ENCODE peak calls at places on chromosomes 2 and 18, in four cellular contexts. One of them, this sample, is unnamed.

GRCh38 chr2:70261501-70261900 is 3.6 kb downstream of the PCYOX1 start:
- DNase-seq in M059J: no peak
- DNase-seq in GM12865: no peak
- DNase-seq in neuronal stem cell: no peak
- DNase-seq in this sample: no peak

GRCh38 chr2:71776227-71776626 is 322.9 kb downstream of the DYSF start:
- DNase-seq in GM12865: no peak
- DNase-seq in neuronal stem cell: no peak
- DNase-seq in M059J: no peak
- DNase-seq in this sample: no peak

GRCh38 chr2:217632036-217632435 is 370.8 kb downstream of the TNS1 start:
- DNase-seq in M059J: no peak
- DNase-seq in GM12865: no peak
- DNase-seq in neuronal stem cell: no peak
- DNase-seq in this sample: no peak

GRCh38 chr2:226794751-226795171 is 4.9 kb downstream of the IRS1 start:
- DNase-seq in M059J: peak; percentile 76
- DNase-seq in GM12865: no peak
- DNase-seq in neuronal stem cell: no peak
- DNase-seq in this sample: no peak

GRCh38 chr2:231398585-231398984 is 3.1 kb downstream of the B3GNT7 start:
- DNase-seq in M059J: no peak
- DNase-seq in GM12865: no peak
- DNase-seq in neuronal stem cell: no peak
- DNase-seq in this sample: no peak

GRCh38 chr2:180122874-180123273 is 115.8 kb upstream of the CWC22 start:
- DNase-seq in neuronal stem cell: no peak
- DNase-seq in M059J: peak; percentile 61
- DNase-seq in GM12865: no peak
- DNase-seq in this sample: no peak

GRCh38 chr2:121239471-121239870 is 45.5 kb downstream of the TFCP2L1 start:
- DNase-seq in neuronal stem cell: no peak
- DNase-seq in M059J: no peak
- DNase-seq in GM12865: no peak
- DNase-seq in this sample: no peak

GRCh38 chr18:79394438-79395307 is 1.1 kb upstream of the NFATC1 start:
- DNase-seq in neuronal stem cell: no peak
- DNase-seq in GM12865: no peak
- DNase-seq in M059J: peak; percentile 36
- DNase-seq in this sample: peak; percentile 77

GRCh38 chr2:176817061-176817565 is 395.5 kb upstream of the HNRNPA3 start:
- DNase-seq in neuronal stem cell: no peak
- DNase-seq in GM12865: peak; percentile 11
- DNase-seq in M059J: no peak
- DNase-seq in this sample: peak; percentile 17

GRCh38 chr2:116490511-116491145 is 1323.9 kb upstream of the DDX18 start:
- DNase-seq in GM12865: no peak
- DNase-seq in M059J: no peak
- DNase-seq in neuronal stem cell: no peak
- DNase-seq in this sample: no peak

GRCh38 chr2:234426616-234427015 is 70.3 kb downstream of the ARL4C start:
- DNase-seq in M059J: no peak
- DNase-seq in GM12865: peak; percentile 35
- DNase-seq in neuronal stem cell: no peak
- DNase-seq in this sample: no peak

GRCh38 chr18:49534846-49535601 is 26.8 kb upstream of the LIPG start:
- DNase-seq in M059J: no peak
- DNase-seq in GM12865: no peak
- DNase-seq in neuronal stem cell: no peak
- DNase-seq in this sample: no peak

GRCh38 chr2:134289225-134289624 is 35.4 kb downstream of the MGAT5 start:
- DNase-seq in neuronal stem cell: no peak
- DNase-seq in GM12865: no peak
- DNase-seq in M059J: no peak
- DNase-seq in this sample: peak; percentile 62

GRCh38 chr2:73134471-73134870 is 21.7 kb upstream of the RAB11FIP5 start:
- DNase-seq in M059J: peak; percentile 57
- DNase-seq in GM12865: no peak
- DNase-seq in neuronal stem cell: no peak
- DNase-seq in this sample: no peak

GRCh38 chr18:3250237-3251107 is 2.9 kb downstream of the MYL12A start:
- DNase-seq in neuronal stem cell: no peak
- DNase-seq in M059J: peak; percentile 76
- DNase-seq in GM12865: peak; percentile 32
- DNase-seq in this sample: no peak

GRCh38 chr18:26103579-26103978 is 13.2 kb upstream of the SS18 start:
- DNase-seq in GM12865: peak; percentile 60
- DNase-seq in M059J: peak; percentile 12
- DNase-seq in neuronal stem cell: no peak
- DNase-seq in this sample: peak; percentile 27

GRCh38 chr2:158089322-158089721 is 12.4 kb upstream of the UPP2 start:
- DNase-seq in neuronal stem cell: no peak
- DNase-seq in M059J: no peak
- DNase-seq in GM12865: no peak
- DNase-seq in this sample: no peak

GRCh38 chr2:128797937-128798336 is 479.3 kb upstream of the HS6ST1 start:
- DNase-seq in neuronal stem cell: no peak
- DNase-seq in GM12865: peak; percentile 88
- DNase-seq in M059J: no peak
- DNase-seq in this sample: no peak

GRCh38 chr2:64643838-64644219 is 9.9 kb downstream of the SERTAD2 start:
- DNase-seq in GM12865: peak; percentile 40
- DNase-seq in neuronal stem cell: no peak
- DNase-seq in M059J: no peak
- DNase-seq in this sample: peak; percentile 30

GRCh38 chr2:237577458-237577857 is 11.1 kb downstream of the PRLH start:
- DNase-seq in neuronal stem cell: no peak
- DNase-seq in M059J: no peak
- DNase-seq in GM12865: no peak
- DNase-seq in this sample: no peak

GRCh38 chr2:157173740-157174184 is 83.7 kb upstream of the GALNT5 start:
- DNase-seq in M059J: peak; percentile 98
- DNase-seq in GM12865: no peak
- DNase-seq in neuronal stem cell: no peak
- DNase-seq in this sample: no peak

GRCh38 chr2:95208101-95208500 is 780 bp downstream of the ZNF892 start:
- DNase-seq in neuronal stem cell: no peak
- DNase-seq in GM12865: no peak
- DNase-seq in M059J: peak; percentile 10
- DNase-seq in this sample: no peak

GRCh38 chr18:79856119-79857080 is 58.7 kb downstream of the KCNG2 start:
- DNase-seq in M059J: peak; percentile 57
- DNase-seq in GM12865: peak; percentile 61
- DNase-seq in neuronal stem cell: peak; percentile 46
- DNase-seq in this sample: no peak

GRCh38 chr2:172447811-172448493 is 20.6 kb downstream of the ITGA6 start:
- DNase-seq in GM12865: no peak
- DNase-seq in M059J: no peak
- DNase-seq in neuronal stem cell: no peak
- DNase-seq in this sample: no peak

GRCh38 chr2:38549066-38549465 is 53.7 kb downstream of the HNRNPLL start:
- DNase-seq in GM12865: no peak
- DNase-seq in M059J: no peak
- DNase-seq in neuronal stem cell: no peak
- DNase-seq in this sample: no peak

GRCh38 chr2:138090330-138090729 is 126.1 kb downstream of the HNMT start:
- DNase-seq in neuronal stem cell: no peak
- DNase-seq in GM12865: peak; percentile 50
- DNase-seq in M059J: peak; percentile 59
- DNase-seq in this sample: no peak

GRCh38 chr2:42196403-42197267 is 27.5 kb downstream of the EML4 start:
- DNase-seq in GM12865: peak; percentile 45
- DNase-seq in M059J: peak; percentile 60
- DNase-seq in neuronal stem cell: no peak
- DNase-seq in this sample: peak; percentile 50

GRCh38 chr2:144230057-144230451 is 289.9 kb downstream of the ZEB2 start:
- DNase-seq in M059J: no peak
- DNase-seq in neuronal stem cell: no peak
- DNase-seq in GM12865: no peak
- DNase-seq in this sample: no peak

GRCh38 chr2:176291335-176291734 is 22.1 kb downstream of the MTX2 start:
- DNase-seq in M059J: no peak
- DNase-seq in neuronal stem cell: no peak
- DNase-seq in GM12865: no peak
- DNase-seq in this sample: no peak

GRCh38 chr2:156322681-156323211 is 9.8 kb downstream of the NR4A2 start:
- DNase-seq in GM12865: no peak
- DNase-seq in M059J: no peak
- DNase-seq in neuronal stem cell: peak; percentile 62
- DNase-seq in this sample: no peak

This sample was measured in CD8-positive, alpha-beta T cell.